ENCODE peak calls at places on chromosome X, in eight cellular contexts. H, M, T, Z, B, C, G and A are unnamed samples.

GRCh38 chrX:117839544-117839943 is 277.1 kb downstream of the KLHL13 start:
- DNase-seq in H (no peak), M (no peak), T (no peak), Z (no peak), B (peak; percentile 6), C (no peak), G (no peak), A (no peak)

GRCh38 chrX:29947225-29947624 is 268.1 kb upstream of the MAGEB2 start:
- DNase-seq in H (no peak), M (no peak), T (no peak), Z (no peak), B (no peak), C (no peak), G (no peak), A (no peak)

GRCh38 chrX:138745215-138745614 is 33.7 kb upstream of the FGF13 start:
- DNase-seq in H (no peak), M (no peak), T (peak; percentile 36), Z (peak; percentile 51), B (peak; percentile 3), C (no peak), G (peak; percentile 17), A (no peak)

GRCh38 chrX:53048169-53049126 is at the start of gene GPR173:
- DNase-seq in H (peak; percentile 64), M (no peak), T (peak; percentile 81), Z (no peak), B (no peak), C (no peak), G (peak; percentile 63), A (no peak)

GRCh38 chrX:130295519-130296314 is 27.0 kb upstream of the ZNF280C start:
- DNase-seq in H (no peak), M (no peak), T (no peak), Z (no peak), B (peak; percentile 15), C (no peak), G (no peak), A (no peak)

GRCh38 chrX:123993326-123993725 is 31.8 kb downstream of the STAG2 start:
- DNase-seq in H (no peak), M (no peak), T (no peak), Z (peak; percentile 64), B (no peak), C (no peak), G (peak; percentile 70), A (no peak)

GRCh38 chrX:74009041-74009440 is 294.9 kb upstream of the ZCCHC13 start:
- DNase-seq in H (no peak), M (no peak), T (no peak), Z (no peak), B (no peak), C (no peak), G (no peak), A (no peak)

GRCh38 chrX:4909245-4909830 is 1195.9 kb upstream of the PRKX start:
- DNase-seq in H (no peak), M (no peak), T (no peak), Z (no peak), B (no peak), C (no peak), G (no peak), A (no peak)

GRCh38 chrX:153595859-153596857 is 2.8 kb downstream of the CCNQ start:
- DNase-seq in H (no peak), M (no peak), T (no peak), Z (no peak), B (no peak), C (no peak), G (no peak), A (no peak)

GRCh38 chrX:134727363-134727762 is 69.1 kb upstream of the PLAC1 start:
- DNase-seq in H (no peak), M (no peak), T (no peak), Z (no peak), B (peak; percentile 23), C (no peak), G (peak; percentile 34), A (no peak)

GRCh38 chrX:66717926-66718325 is 79.0 kb upstream of the EDA2R start:
- DNase-seq in H (no peak), M (no peak), T (no peak), Z (no peak), B (no peak), C (no peak), G (no peak), A (no peak)

GRCh38 chrX:113644426-113644825 is 803.8 kb upstream of the AMOT start:
- DNase-seq in H (no peak), M (no peak), T (no peak), Z (peak; percentile 37), B (no peak), C (no peak), G (no peak), A (no peak)

GRCh38 chrX:45716747-45717146 is 516.1 kb upstream of the DIPK2B start:
- DNase-seq in H (no peak), M (no peak), T (no peak), Z (no peak), B (no peak), C (no peak), G (peak; percentile 52), A (no peak)

GRCh38 chrX:35890699-35891098 is 28.8 kb upstream of the CFAP47 start:
- DNase-seq in H (peak; percentile 6), M (no peak), T (peak; percentile 26), Z (peak; percentile 88), B (peak; percentile 21), C (no peak), G (no peak), A (no peak)

GRCh38 chrX:8801041-8801599 is at the start of gene FAM9A:
- DNase-seq in H (no peak), M (no peak), T (no peak), Z (no peak), B (no peak), C (no peak), G (no peak), A (no peak)

GRCh38 chrX:9788908-9789307 is 2.7 kb downstream of the SHROOM2 start:
- DNase-seq in H (no peak), M (no peak), T (no peak), Z (no peak), B (peak; percentile 20), C (no peak), G (peak; percentile 71), A (no peak)

GRCh38 chrX:50211510-50211909 is 6.9 kb downstream of the CCNB3 start:
- DNase-seq in H (no peak), M (no peak), T (no peak), Z (peak; percentile 76), B (peak; percentile 29), C (no peak), G (no peak), A (no peak)

GRCh38 chrX:115719171-115719570 is 158.2 kb downstream of the PLS3 start:
- DNase-seq in H (no peak), M (no peak), T (peak; percentile 40), Z (no peak), B (no peak), C (no peak), G (no peak), A (no peak)

GRCh38 chrX:23784487-23785301 is 1.7 kb downstream of the SAT1 start:
- DNase-seq in H (no peak), M (no peak), T (no peak), Z (peak; percentile 86), B (no peak), C (no peak), G (peak; percentile 39), A (no peak)

GRCh38 chrX:74788545-74789086 is 136.6 kb downstream of the NEXMIF start:
- DNase-seq in H (no peak), M (no peak), T (no peak), Z (peak; percentile 27), B (peak; percentile 5), C (no peak), G (no peak), A (no peak)

GRCh38 chrX:122094611-122095010 is 1047.2 kb downstream of the GLUD2 start:
- DNase-seq in H (no peak), M (no peak), T (no peak), Z (no peak), B (no peak), C (no peak), G (no peak), A (no peak)

GRCh38 chrX:22698151-22698550 is 301.6 kb upstream of the DDX53 start:
- DNase-seq in H (no peak), M (no peak), T (no peak), Z (no peak), B (no peak), C (no peak), G (peak; percentile 62), A (no peak)